ENCODE peak calls at places on chromosomes 7 and 10, in six cellular contexts. One of them, this sample, is unnamed.

GRCh38 chr7:157337316-157338149 is 729 bp downstream of the DNAJB6 start:
- DNase-seq in stimulated activated CD8-positive, alpha-beta memory T cell treated with anti-CD3 and anti-CD28 coated beads, Interleukin-4, amount 100 ng/mL, for 1 hour: peak
- DNase-seq in HTR-8/SVneo: no peak
- DNase-seq in hepatocyte: peak
- DNase-seq in M059J: peak
- DNase-seq in neural progenitor cell: peak
- DNase-seq in this sample: no peak

GRCh38 chr10:131848741-131849590 is 51.8 kb upstream of the PPP2R2D start:
- DNase-seq in stimulated activated CD8-positive, alpha-beta memory T cell treated with anti-CD3 and anti-CD28 coated beads, Interleukin-4, amount 100 ng/mL, for 1 hour: no peak
- DNase-seq in HTR-8/SVneo: no peak
- DNase-seq in hepatocyte: no peak
- DNase-seq in M059J: no peak
- DNase-seq in neural progenitor cell: no peak
- DNase-seq in this sample: no peak

GRCh38 chr7:92781117-92781720 is 55.2 kb downstream of the CDK6 start:
- DNase-seq in stimulated activated CD8-positive, alpha-beta memory T cell treated with anti-CD3 and anti-CD28 coated beads, Interleukin-4, amount 100 ng/mL, for 1 hour: no peak
- DNase-seq in HTR-8/SVneo: no peak
- DNase-seq in hepatocyte: no peak
- DNase-seq in M059J: peak
- DNase-seq in neural progenitor cell: peak
- DNase-seq in this sample: no peak

GRCh38 chr10:35416628-35417625 is 80.6 kb downstream of the CCNY start:
- DNase-seq in stimulated activated CD8-positive, alpha-beta memory T cell treated with anti-CD3 and anti-CD28 coated beads, Interleukin-4, amount 100 ng/mL, for 1 hour: no peak
- DNase-seq in HTR-8/SVneo: no peak
- DNase-seq in hepatocyte: no peak
- DNase-seq in M059J: no peak
- DNase-seq in neural progenitor cell: peak
- DNase-seq in this sample: no peak

GRCh38 chr10:96910488-96911395 is 78.6 kb downstream of the LCOR start:
- DNase-seq in stimulated activated CD8-positive, alpha-beta memory T cell treated with anti-CD3 and anti-CD28 coated beads, Interleukin-4, amount 100 ng/mL, for 1 hour: no peak
- DNase-seq in HTR-8/SVneo: peak
- DNase-seq in hepatocyte: peak
- DNase-seq in M059J: peak
- DNase-seq in neural progenitor cell: peak
- DNase-seq in this sample: peak

GRCh38 chr7:98149293-98149692 is 42.6 kb downstream of the LMTK2 start:
- DNase-seq in stimulated activated CD8-positive, alpha-beta memory T cell treated with anti-CD3 and anti-CD28 coated beads, Interleukin-4, amount 100 ng/mL, for 1 hour: no peak
- DNase-seq in HTR-8/SVneo: no peak
- DNase-seq in hepatocyte: no peak
- DNase-seq in M059J: no peak
- DNase-seq in neural progenitor cell: no peak
- DNase-seq in this sample: no peak

GRCh38 chr7:63096141-63096540 is 902.5 kb upstream of the ZNF722 start:
- DNase-seq in stimulated activated CD8-positive, alpha-beta memory T cell treated with anti-CD3 and anti-CD28 coated beads, Interleukin-4, amount 100 ng/mL, for 1 hour: no peak
- DNase-seq in HTR-8/SVneo: no peak
- DNase-seq in hepatocyte: no peak
- DNase-seq in M059J: no peak
- DNase-seq in neural progenitor cell: no peak
- DNase-seq in this sample: no peak

GRCh38 chr7:47326220-47326619 is 255.7 kb downstream of the TNS3 start:
- DNase-seq in stimulated activated CD8-positive, alpha-beta memory T cell treated with anti-CD3 and anti-CD28 coated beads, Interleukin-4, amount 100 ng/mL, for 1 hour: no peak
- DNase-seq in HTR-8/SVneo: peak
- DNase-seq in hepatocyte: peak
- DNase-seq in M059J: peak
- DNase-seq in neural progenitor cell: peak
- DNase-seq in this sample: no peak

GRCh38 chr10:86648706-86649426 is 5.5 kb upstream of the OPN4 start:
- DNase-seq in stimulated activated CD8-positive, alpha-beta memory T cell treated with anti-CD3 and anti-CD28 coated beads, Interleukin-4, amount 100 ng/mL, for 1 hour: no peak
- DNase-seq in HTR-8/SVneo: peak
- DNase-seq in hepatocyte: peak
- DNase-seq in M059J: peak
- DNase-seq in neural progenitor cell: no peak
- DNase-seq in this sample: no peak

GRCh38 chr10:50622497-50623298 is 1.1 kb downstream of the SGMS1 start:
- DNase-seq in stimulated activated CD8-positive, alpha-beta memory T cell treated with anti-CD3 and anti-CD28 coated beads, Interleukin-4, amount 100 ng/mL, for 1 hour: no peak
- DNase-seq in HTR-8/SVneo: peak
- DNase-seq in hepatocyte: peak
- DNase-seq in M059J: peak
- DNase-seq in neural progenitor cell: peak
- DNase-seq in this sample: no peak

GRCh38 chr7:35975851-35976454 is 175.1 kb downstream of the SEPTIN7 start:
- DNase-seq in stimulated activated CD8-positive, alpha-beta memory T cell treated with anti-CD3 and anti-CD28 coated beads, Interleukin-4, amount 100 ng/mL, for 1 hour: peak
- DNase-seq in HTR-8/SVneo: peak
- DNase-seq in hepatocyte: peak
- DNase-seq in M059J: peak
- DNase-seq in neural progenitor cell: peak
- DNase-seq in this sample: peak

GRCh38 chr7:38686888-38687287 is 55.7 kb upstream of the AMPH start:
- DNase-seq in stimulated activated CD8-positive, alpha-beta memory T cell treated with anti-CD3 and anti-CD28 coated beads, Interleukin-4, amount 100 ng/mL, for 1 hour: no peak
- DNase-seq in HTR-8/SVneo: no peak
- DNase-seq in hepatocyte: no peak
- DNase-seq in M059J: no peak
- DNase-seq in neural progenitor cell: no peak
- DNase-seq in this sample: no peak

GRCh38 chr7:41116817-41117216 is 586.1 kb downstream of the INHBA start:
- DNase-seq in stimulated activated CD8-positive, alpha-beta memory T cell treated with anti-CD3 and anti-CD28 coated beads, Interleukin-4, amount 100 ng/mL, for 1 hour: no peak
- DNase-seq in HTR-8/SVneo: no peak
- DNase-seq in hepatocyte: no peak
- DNase-seq in M059J: peak
- DNase-seq in neural progenitor cell: no peak
- DNase-seq in this sample: no peak

GRCh38 chr10:20396168-20396567 is 500.9 kb downstream of the NEBL start:
- DNase-seq in stimulated activated CD8-positive, alpha-beta memory T cell treated with anti-CD3 and anti-CD28 coated beads, Interleukin-4, amount 100 ng/mL, for 1 hour: no peak
- DNase-seq in HTR-8/SVneo: no peak
- DNase-seq in hepatocyte: no peak
- DNase-seq in M059J: no peak
- DNase-seq in neural progenitor cell: no peak
- DNase-seq in this sample: no peak

GRCh38 chr10:52318822-52319464 is 4.9 kb downstream of the DKK1 start:
- DNase-seq in stimulated activated CD8-positive, alpha-beta memory T cell treated with anti-CD3 and anti-CD28 coated beads, Interleukin-4, amount 100 ng/mL, for 1 hour: no peak
- DNase-seq in HTR-8/SVneo: peak
- DNase-seq in hepatocyte: peak
- DNase-seq in M059J: peak
- DNase-seq in neural progenitor cell: no peak
- DNase-seq in this sample: peak

GRCh38 chr10:70622981-70623844 is 20.7 kb upstream of the PRF1 start:
- DNase-seq in stimulated activated CD8-positive, alpha-beta memory T cell treated with anti-CD3 and anti-CD28 coated beads, Interleukin-4, amount 100 ng/mL, for 1 hour: no peak
- DNase-seq in HTR-8/SVneo: no peak
- DNase-seq in hepatocyte: no peak
- DNase-seq in M059J: no peak
- DNase-seq in neural progenitor cell: no peak
- DNase-seq in this sample: no peak

GRCh38 chr10:99943908-99944307 is 65.8 kb downstream of the DNMBP start:
- DNase-seq in stimulated activated CD8-positive, alpha-beta memory T cell treated with anti-CD3 and anti-CD28 coated beads, Interleukin-4, amount 100 ng/mL, for 1 hour: no peak
- DNase-seq in HTR-8/SVneo: no peak
- DNase-seq in hepatocyte: no peak
- DNase-seq in M059J: no peak
- DNase-seq in neural progenitor cell: no peak
- DNase-seq in this sample: no peak

GRCh38 chr7:74256446-74257408 is 2.5 kb upstream of the RFC2 start:
- DNase-seq in stimulated activated CD8-positive, alpha-beta memory T cell treated with anti-CD3 and anti-CD28 coated beads, Interleukin-4, amount 100 ng/mL, for 1 hour: no peak
- DNase-seq in HTR-8/SVneo: no peak
- DNase-seq in hepatocyte: no peak
- DNase-seq in M059J: peak
- DNase-seq in neural progenitor cell: no peak
- DNase-seq in this sample: no peak